ENCODE peak calls at places on chromosomes 11 and 22, in five cellular contexts. U is tibial nerve, P is ovary, A is upper lobe of left lung, Z is H1. O is an unnamed sample.

GRCh38 chr11:72008728-72009127 is 10.0 kb downstream of the IL18BP start:
- DNase-seq in U (no peak), P (no peak), A (no peak), Z (no peak), O (no peak)

GRCh38 chr11:78961186-78961782 is 386.6 kb upstream of the NARS2 start:
- DNase-seq in U (no peak), P (no peak), A (peak; percentile 48), Z (peak; percentile 56), O (peak; percentile 28)

GRCh38 chr11:10441652-10442503 is 13.2 kb upstream of the AMPD3 start:
- DNase-seq in U (no peak), P (no peak), A (no peak), Z (no peak), O (no peak)

GRCh38 chr22:34096770-34097169 is 176.5 kb upstream of the LARGE1 start:
- DNase-seq in U (no peak), P (no peak), A (no peak), Z (no peak), O (no peak)

GRCh38 chr22:50487290-50488005 is 789 bp downstream of the MIOX start:
- DNase-seq in U (no peak), P (no peak), A (no peak), Z (no peak), O (no peak)

GRCh38 chr22:46233231-46233630 is 16.9 kb downstream of the CDPF1 start:
- DNase-seq in U (no peak), P (no peak), A (peak; percentile 36), Z (no peak), O (no peak)

GRCh38 chr11:112581747-112582146 is 321.1 kb upstream of the PLET1 start:
- DNase-seq in U (no peak), P (no peak), A (no peak), Z (no peak), O (no peak)

GRCh38 chr11:104442320-104442719 is 278.4 kb upstream of the PDGFD start:
- DNase-seq in U (no peak), P (no peak), A (no peak), Z (no peak), O (no peak)

GRCh38 chr11:88175004-88175706 is at the start of gene RAB38:
- DNase-seq in U (no peak), P (peak; percentile 29), A (peak; percentile 58), Z (peak; percentile 81), O (peak; percentile 64)

GRCh38 chr22:32335471-32335870 is 22.2 kb upstream of the RFPL3 start:
- DNase-seq in U (no peak), P (no peak), A (no peak), Z (peak; percentile 45), O (peak; percentile 20)

GRCh38 chr11:34302046-34302921 is 55.5 kb downstream of the ABTB2 start:
- DNase-seq in U (no peak), P (no peak), A (no peak), Z (no peak), O (no peak)

GRCh38 chr11:10385696-10386095 is 69.4 kb upstream of the AMPD3 start:
- DNase-seq in U (peak; percentile 34), P (peak; percentile 65), A (no peak), Z (peak; percentile 37), O (peak; percentile 33)

GRCh38 chr11:130451261-130452019 is 3.0 kb downstream of the ADAMTS15 start:
- DNase-seq in U (peak; percentile 29), P (no peak), A (no peak), Z (no peak), O (peak; percentile 63)

GRCh38 chr11:34650528-34650927 is 29.6 kb downstream of the EHF start:
- DNase-seq in U (no peak), P (no peak), A (peak; percentile 72), Z (no peak), O (no peak)

GRCh38 chr11:114040706-114041211 is 18.8 kb upstream of the ZBTB16 start:
- DNase-seq in U (no peak), P (no peak), A (no peak), Z (no peak), O (peak; percentile 46)

GRCh38 chr11:67275606-67276409 is 9.5 kb downstream of the GRK2 start:
- DNase-seq in U (no peak), P (no peak), A (peak; percentile 20), Z (no peak), O (no peak)

GRCh38 chr11:12542186-12542935 is 131.9 kb upstream of the TEAD1 start:
- DNase-seq in U (no peak), P (no peak), A (no peak), Z (peak; percentile 39), O (no peak)

GRCh38 chr22:32531228-32531627 is 56.6 kb downstream of the FBXO7 start:
- DNase-seq in U (no peak), P (no peak), A (no peak), Z (no peak), O (no peak)

GRCh38 chr11:123742778-123743177 is 1.3 kb upstream of the ZNF202 start:
- DNase-seq in U (no peak), P (no peak), A (no peak), Z (no peak), O (no peak)

GRCh38 chr11:114310095-114310494 is 13.9 kb downstream of the NNMT start:
- DNase-seq in U (no peak), P (no peak), A (no peak), Z (no peak), O (no peak)

GRCh38 chr22:47196493-47196849 is 434.0 kb downstream of the TBC1D22A start:
- DNase-seq in U (no peak), P (no peak), A (no peak), Z (no peak), O (peak; percentile 7)

GRCh38 chr11:64373598-64373974 is 14.6 kb downstream of the RPS6KA4 start:
- DNase-seq in U (no peak), P (no peak), A (no peak), Z (no peak), O (no peak)

GRCh38 chr11:117345039-117345438 is 17.4 kb downstream of the CEP164 start:
- DNase-seq in U (no peak), P (no peak), A (no peak), Z (no peak), O (no peak)

GRCh38 chr11:124801014-124801413 is 808 bp upstream of the MSANTD2 start:
- DNase-seq in U (no peak), P (no peak), A (no peak), Z (no peak), O (no peak)

GRCh38 chr11:3130269-3131071 is 34.6 kb downstream of the OSBPL5 start:
- DNase-seq in U (no peak), P (no peak), A (no peak), Z (no peak), O (no peak)

GRCh38 chr11:117999354-117999993 is 13.3 kb downstream of the IL10RA start:
- DNase-seq in U (no peak), P (no peak), A (no peak), Z (no peak), O (no peak)

GRCh38 chr11:75233688-75234295 is 6.8 kb upstream of the TPBGL start:
- DNase-seq in U (no peak), P (no peak), A (no peak), Z (peak; percentile 72), O (peak; percentile 24)

GRCh38 chr22:36928826-36929535 is 15.6 kb downstream of the CSF2RB start:
- DNase-seq in U (no peak), P (no peak), A (no peak), Z (peak; percentile 38), O (no peak)

GRCh38 chr22:48644108-48644507 is 1183.6 kb downstream of the BRD1 start:
- DNase-seq in U (no peak), P (peak; percentile 48), A (no peak), Z (no peak), O (no peak)

GRCh38 chr22:24429411-24430365 is 2.3 kb downstream of the ADORA2A start:
- DNase-seq in U (no peak), P (no peak), A (no peak), Z (no peak), O (peak; percentile 84)

GRCh38 chr22:27273386-27273785 is 528.2 kb downstream of the MN1 start:
- DNase-seq in U (no peak), P (no peak), A (no peak), Z (no peak), O (no peak)

GRCh38 chr11:86374586-86374985 is at the start of gene CCDC81:
- DNase-seq in U (no peak), P (no peak), A (no peak), Z (peak; percentile 82), O (no peak)
- H3K4me3 ChIP-seq in U (peak within 1 kb of the TSS; percentile 13), P (no peak within 1 kb of the TSS), A (peak within 1 kb of the TSS; percentile 20), Z (peak within 1 kb of the TSS; percentile 38), O (peak within 1 kb of the TSS; percentile 5)

GRCh38 chr22:17703811-17704210 is 65.3 kb downstream of the BCL2L13 start:
- DNase-seq in U (no peak), P (no peak), A (no peak), Z (no peak), O (no peak)

GRCh38 chr22:17705565-17706450 is 67.3 kb downstream of the BCL2L13 start:
- DNase-seq in U (no peak), P (no peak), A (no peak), Z (no peak), O (no peak)

GRCh38 chr22:17706947-17707346 is 67.3 kb downstream of the BID start:
- DNase-seq in U (no peak), P (no peak), A (no peak), Z (no peak), O (no peak)

GRCh38 chr22:17707526-17707925 is 66.7 kb downstream of the BID start:
- DNase-seq in U (no peak), P (no peak), A (no peak), Z (no peak), O (no peak)

GRCh38 chr22:17706451-17706900 is 67.8 kb downstream of the BID start:
- DNase-seq in U (peak; percentile 26), P (peak; percentile 24), A (peak; percentile 71), Z (no peak), O (peak; percentile 28)
- TF ChIP-seq POLR2A in U (no peak), P (no peak), A (peak; percentile 48), Z (no peak), O (no peak)

DNA sequence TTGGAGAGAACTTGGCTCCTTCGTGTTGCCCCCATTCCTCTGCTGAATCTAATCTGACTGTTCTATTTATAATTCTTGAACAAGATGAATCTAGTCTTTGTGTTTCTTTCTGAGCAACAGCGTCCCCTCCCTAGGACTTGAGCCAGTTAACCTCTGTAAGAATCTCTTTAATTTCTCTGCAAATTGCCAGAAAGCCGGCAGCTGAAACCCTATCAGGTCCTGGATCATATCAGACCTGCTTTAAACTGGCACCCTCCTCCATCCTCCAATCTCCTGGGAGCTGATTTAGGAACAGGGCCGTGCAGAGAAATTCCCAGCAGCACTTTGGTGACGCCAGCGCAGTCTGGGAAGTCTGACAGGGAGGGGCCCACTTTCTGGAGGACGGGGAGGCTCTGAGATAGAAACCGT is 289.2 kb upstream of the SORL1-AS1 start:
- DNase-seq in U (peak; percentile 75), P (peak; percentile 88), A (no peak), Z (no peak), O (no peak)
- TF ChIP-seq EP300 in U (peak; percentile 94), P (peak; percentile 86), A (no peak), Z (no peak), O (peak; percentile 88)

DNA sequence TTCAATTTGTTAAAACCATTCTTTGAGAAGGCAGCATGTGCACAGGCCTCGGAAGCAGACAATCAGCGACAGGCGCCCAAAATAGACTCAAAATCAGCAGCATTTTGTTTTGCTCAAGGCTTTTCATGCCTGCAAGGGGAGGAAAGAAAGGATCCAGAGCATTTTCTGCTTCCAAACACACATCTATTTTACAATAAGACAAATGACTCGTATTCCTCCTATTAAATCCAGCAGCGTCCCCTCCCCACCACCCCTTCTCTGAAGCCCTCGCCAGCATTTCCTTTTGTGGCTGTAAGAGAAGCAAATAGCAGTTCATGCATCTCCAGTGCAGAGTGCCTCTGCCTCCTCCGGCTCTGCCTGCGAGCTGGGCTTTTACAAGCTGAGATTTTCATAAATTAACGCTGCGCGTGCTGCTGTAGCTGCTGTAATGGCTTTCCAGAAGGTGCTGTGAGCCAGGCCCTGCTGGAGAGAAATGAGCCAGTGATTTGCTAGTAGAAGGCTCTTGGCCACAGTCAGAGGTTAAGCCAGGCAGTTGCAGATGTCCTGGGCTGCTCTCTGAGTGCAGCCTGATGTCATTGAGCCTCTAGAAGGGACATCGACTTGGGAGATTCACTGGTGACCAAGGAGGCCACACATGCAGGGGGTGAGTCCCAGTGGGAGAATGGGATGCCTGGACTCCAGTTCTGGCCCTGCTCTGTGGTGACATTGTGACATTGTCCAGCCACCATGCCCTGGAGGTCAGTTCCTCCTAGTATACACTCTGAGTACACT is 134.6 kb upstream of the NAV2 start:
- DNase-seq in U (no peak), P (peak; percentile 52), A (no peak), Z (no peak), O (no peak)
- H3K4me3 ChIP-seq in U (no peak overlapping the region), P (no peak overlapping the region), A (no peak overlapping the region), Z (no peak overlapping the region), O (no peak overlapping the region)

O was measured in stomach.